ENCODE peak calls at places on chromosomes 12 and 14, in ten cellular contexts. H, X, T, Q, P, I, E, F, U and B are unnamed samples.

GRCh38 chr12:108693186-108693585 is 38.1 kb downstream of the CORO1C start:
- DNase-seq in H (no peak), X (no peak), T (no peak), Q (no peak), P (no peak), I (no peak), E (no peak), F (no peak), U (no peak), B (no peak)

GRCh38 chr14:98186140-98186539 is 1085.9 kb downstream of the BCL11B start:
- DNase-seq in H (no peak), X (no peak), T (no peak), Q (no peak), P (no peak), I (no peak), E (no peak), F (no peak), U (no peak), B (no peak)

GRCh38 chr12:112599871-112600270 is 181.1 kb downstream of the PTPN11 start:
- DNase-seq in H (no peak), X (peak), T (no peak), Q (no peak), P (no peak), I (no peak), E (no peak), F (no peak), U (no peak), B (no peak)

GRCh38 chr12:55934773-55935172 is 3.8 kb downstream of the DGKA start:
- DNase-seq in H (no peak), X (no peak), T (no peak), Q (no peak), P (no peak), I (no peak), E (no peak), F (no peak), U (no peak), B (no peak)

GRCh38 chr12:25347716-25348261 is 97.1 kb upstream of the KRAS start:
- DNase-seq in H (no peak), X (peak), T (no peak), Q (no peak), P (no peak), I (no peak), E (no peak), F (no peak), U (no peak), B (no peak)

GRCh38 chr14:66045572-66046021 is 440.6 kb upstream of the CCDC196 start:
- DNase-seq in H (no peak), X (peak), T (no peak), Q (no peak), P (no peak), I (no peak), E (no peak), F (no peak), U (no peak), B (no peak)

GRCh38 chr14:100330396-100330931 is 7.3 kb downstream of the SLC25A47 start:
- DNase-seq in H (no peak), X (no peak), T (no peak), Q (no peak), P (no peak), I (no peak), E (no peak), F (no peak), U (no peak), B (no peak)

GRCh38 chr12:129257526-129257925 is 404.2 kb downstream of the GLT1D1 start:
- DNase-seq in H (no peak), X (no peak), T (no peak), Q (no peak), P (no peak), I (no peak), E (no peak), F (no peak), U (no peak), B (no peak)

GRCh38 chr12:67991158-67991557 is 1.9 kb downstream of the IFNG-AS1 start:
- DNase-seq in H (peak), X (no peak), T (no peak), Q (no peak), P (no peak), I (no peak), E (peak), F (peak), U (no peak), B (no peak)

GRCh38 chr12:113880337-113880736 is 85.8 kb downstream of the RBM19 start:
- DNase-seq in H (no peak), X (no peak), T (no peak), Q (no peak), P (no peak), I (no peak), E (no peak), F (no peak), U (no peak), B (no peak)

GRCh38 chr12:127374447-127374846 is 892.5 kb upstream of the TMEM132C start:
- DNase-seq in H (no peak), X (no peak), T (no peak), Q (no peak), P (no peak), I (no peak), E (no peak), F (no peak), U (no peak), B (no peak)

GRCh38 chr12:52372216-52373154 is 5.2 kb upstream of the KRT85 start:
- DNase-seq in H (peak), X (peak), T (peak), Q (peak), P (peak), I (peak), E (peak), F (peak), U (peak), B (peak)

GRCh38 chr12:116426391-116427136 is 132.6 kb upstream of the MAP1LC3B2 start:
- DNase-seq in H (peak), X (peak), T (no peak), Q (no peak), P (no peak), I (no peak), E (no peak), F (no peak), U (peak), B (peak)

GRCh38 chr12:57089259-57090245 is 638 bp downstream of the NAB2 start:
- DNase-seq in H (peak), X (peak), T (peak), Q (peak), P (peak), I (no peak), E (peak), F (peak), U (no peak), B (peak)

GRCh38 chr14:104688755-104689619 is at the start of gene INF2:
- DNase-seq in H (peak), X (peak), T (peak), Q (peak), P (peak), I (no peak), E (peak), F (peak), U (no peak), B (no peak)

GRCh38 chr14:71354142-71354541 is 446.9 kb downstream of the PCNX1 start:
- DNase-seq in H (no peak), X (no peak), T (no peak), Q (no peak), P (no peak), I (no peak), E (no peak), F (no peak), U (no peak), B (no peak)

GRCh38 chr12:6607751-6608591 is 792 bp upstream of the CHD4 start:
- DNase-seq in H (peak), X (peak), T (peak), Q (peak), P (peak), I (no peak), E (peak), F (peak), U (no peak), B (peak)

GRCh38 chr12:67193705-67194104 is 75.5 kb upstream of the CAND1 start:
- DNase-seq in H (no peak), X (peak), T (peak), Q (peak), P (no peak), I (peak), E (peak), F (no peak), U (no peak), B (no peak)

GRCh38 chr12:100827901-100828520 is 33.4 kb downstream of the ANO4 start:
- DNase-seq in H (no peak), X (peak), T (no peak), Q (no peak), P (no peak), I (peak), E (no peak), F (no peak), U (no peak), B (peak)

GRCh38 chr14:77026166-77026929 is 2.2 kb downstream of the IRF2BPL start:
- DNase-seq in H (no peak), X (peak), T (no peak), Q (peak), P (peak), I (no peak), E (peak), F (no peak), U (no peak), B (peak)

GRCh38 chr14:68510201-68510600 is 282.7 kb downstream of the ZFP36L1 start:
- DNase-seq in H (no peak), X (peak), T (no peak), Q (no peak), P (no peak), I (no peak), E (no peak), F (no peak), U (no peak), B (no peak)

GRCh38 chr14:54329082-54329695 is 67.6 kb upstream of the CDKN3 start:
- DNase-seq in H (peak), X (peak), T (no peak), Q (peak), P (peak), I (no peak), E (no peak), F (no peak), U (no peak), B (no peak)

GRCh38 chr12:106136263-106136662 is 2.5 kb downstream of the NUAK1 start:
- DNase-seq in H (peak), X (peak), T (peak), Q (peak), P (peak), I (no peak), E (peak), F (peak), U (peak), B (peak)

GRCh38 chr14:93044601-93045000 is 71.1 kb downstream of the ITPK1 start:
- DNase-seq in H (no peak), X (no peak), T (no peak), Q (no peak), P (no peak), I (no peak), E (no peak), F (peak), U (no peak), B (no peak)

GRCh38 chr14:48035836-48036235 is 360.4 kb upstream of the MDGA2 start:
- DNase-seq in H (no peak), X (no peak), T (no peak), Q (no peak), P (no peak), I (no peak), E (no peak), F (no peak), U (no peak), B (no peak)

GRCh38 chr12:107356266-107356936 is 263.1 kb upstream of the CRY1 start:
- DNase-seq in H (no peak), X (peak), T (no peak), Q (no peak), P (no peak), I (no peak), E (no peak), F (no peak), U (peak), B (no peak)

GRCh38 chr14:96092936-96093335 is 53.8 kb downstream of the C14orf132 start:
- DNase-seq in H (no peak), X (no peak), T (no peak), Q (no peak), P (no peak), I (no peak), E (no peak), F (no peak), U (no peak), B (no peak)

GRCh38 chr12:68094195-68094594 is 65.3 kb downstream of the IFNG start:
- DNase-seq in H (no peak), X (no peak), T (no peak), Q (no peak), P (no peak), I (no peak), E (no peak), F (no peak), U (no peak), B (no peak)

GRCh38 chr14:21231020-21231652 is 38.1 kb downstream of the HNRNPC start:
- DNase-seq in H (no peak), X (no peak), T (peak), Q (no peak), P (no peak), I (no peak), E (no peak), F (no peak), U (no peak), B (no peak)

GRCh38 chr12:101670007-101670671 is 27.3 kb upstream of the CHPT1 start:
- DNase-seq in H (peak), X (peak), T (peak), Q (peak), P (no peak), I (no peak), E (peak), F (peak), U (peak), B (no peak)

GRCh38 chr12:53695148-53696138 is 19.6 kb upstream of the ATP5MC2 start:
- DNase-seq in H (peak), X (peak), T (no peak), Q (no peak), P (peak), I (no peak), E (peak), F (no peak), U (no peak), B (no peak)

GRCh38 chr12:93571360-93571853 is 1.1 kb upstream of the SOCS2 start:
- DNase-seq in H (peak), X (peak), T (peak), Q (peak), P (peak), I (no peak), E (peak), F (peak), U (no peak), B (peak)

GRCh38 chr12:46368138-46368537 is 4.4 kb downstream of the SLC38A2 start:
- DNase-seq in H (no peak), X (peak), T (no peak), Q (no peak), P (no peak), I (no peak), E (no peak), F (no peak), U (no peak), B (no peak)

GRCh38 chr14:83184531-83184930 is 1650.9 kb upstream of the SEL1L start:
- DNase-seq in H (no peak), X (no peak), T (no peak), Q (no peak), P (no peak), I (no peak), E (no peak), F (no peak), U (no peak), B (no peak)

GRCh38 chr12:67773896-67774295 is 125.4 kb downstream of the DYRK2 start:
- DNase-seq in H (no peak), X (no peak), T (no peak), Q (no peak), P (no peak), I (no peak), E (no peak), F (no peak), U (peak), B (no peak)

GRCh38 chr12:124695861-124696260 is 128.4 kb upstream of the NCOR2 start:
- DNase-seq in H (no peak), X (no peak), T (no peak), Q (no peak), P (no peak), I (no peak), E (no peak), F (no peak), U (no peak), B (peak)

GRCh38 chr12:125166046-125166445 is 100.8 kb downstream of the AACS start:
- DNase-seq in H (no peak), X (no peak), T (no peak), Q (no peak), P (no peak), I (no peak), E (no peak), F (no peak), U (no peak), B (no peak)

GRCh38 chr12:6592087-6592486 is 15.1 kb downstream of the CHD4 start:
- DNase-seq in H (no peak), X (no peak), T (no peak), Q (no peak), P (no peak), I (no peak), E (no peak), F (no peak), U (no peak), B (no peak)

GRCh38 chr12:52074006-52074405 is 4.2 kb downstream of the ATG101 start:
- DNase-seq in H (no peak), X (peak), T (no peak), Q (peak), P (peak), I (no peak), E (no peak), F (no peak), U (no peak), B (peak)

DNA sequence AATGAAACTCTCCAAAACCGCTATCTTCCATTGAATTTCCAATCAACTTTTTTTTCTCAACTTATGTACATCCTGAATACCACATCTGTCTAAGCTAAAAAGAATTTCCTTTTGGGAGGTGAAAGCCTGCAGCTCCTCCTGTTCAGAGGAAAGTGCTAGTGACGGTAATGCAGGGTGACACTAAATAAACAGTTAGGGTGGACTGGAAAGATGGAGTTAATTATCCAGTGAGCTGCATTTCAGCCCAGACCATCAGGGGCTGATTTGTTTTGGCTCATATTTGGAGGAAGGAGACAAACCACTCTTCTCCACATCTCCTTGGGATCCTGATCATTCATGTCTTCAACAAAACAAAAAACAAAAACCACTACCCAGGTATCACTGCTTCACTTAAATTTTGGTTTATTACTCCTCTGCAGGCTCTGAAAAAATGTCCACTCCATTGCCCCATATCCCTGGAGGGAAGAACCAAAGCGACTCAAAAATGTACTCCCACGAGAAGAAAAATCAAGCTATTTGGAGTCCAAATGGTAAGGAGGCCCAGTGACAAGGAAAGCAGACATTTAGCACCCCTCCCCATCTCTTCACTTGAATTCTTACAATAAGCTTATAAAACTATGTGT is 5.1 kb upstream of the SIX1 start:
- DNase-seq in H (no peak), X (no peak), T (no peak), Q (no peak), P (no peak), I (no peak), E (no peak), F (no peak), U (no peak), B (no peak)
- H3K4me3 ChIP-seq in H (no peak), X (no peak), T (no peak), Q (no peak), P (no peak), I (no peak), E (no peak), F (no peak), U (no peak), B (no peak)

DNA sequence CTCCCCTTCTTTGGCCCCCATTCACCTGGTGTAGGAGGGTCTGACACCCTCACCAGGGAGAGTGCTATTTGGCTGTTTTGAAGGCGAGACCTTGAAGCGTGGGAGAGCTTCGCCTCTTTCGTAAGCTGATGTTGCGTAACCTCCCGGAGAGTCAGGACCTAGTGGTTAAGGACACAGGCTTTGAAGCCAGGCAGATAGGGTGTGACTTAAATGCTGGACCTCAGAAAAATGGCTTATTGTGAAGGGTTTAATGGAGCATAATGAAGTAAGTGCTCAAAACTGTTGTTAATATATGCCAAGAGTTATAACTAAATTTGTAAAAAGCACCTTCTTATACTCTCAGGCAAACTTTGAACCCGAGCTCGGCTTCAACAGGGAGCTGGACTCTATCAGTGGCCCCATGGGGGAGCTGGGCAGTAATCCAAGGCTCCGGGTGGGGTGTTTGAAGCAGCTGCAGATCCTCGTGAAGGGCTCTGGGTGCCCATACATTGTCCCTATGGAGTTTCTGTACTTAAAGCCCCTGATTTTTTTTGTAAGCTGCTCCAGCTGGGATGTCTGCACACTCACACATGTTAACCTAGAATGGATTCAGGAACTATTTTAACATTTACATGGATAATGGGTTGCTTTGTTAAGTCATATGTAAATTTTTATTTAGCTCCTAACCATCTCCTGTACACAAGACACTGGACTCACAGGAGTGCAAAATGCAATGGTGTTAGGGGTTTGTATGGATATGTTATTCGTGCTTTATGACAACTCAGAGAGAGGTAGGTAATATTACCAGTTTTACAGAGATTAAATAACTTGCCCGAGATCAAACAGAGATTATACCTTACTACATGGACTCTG is 26.0 kb downstream of the PPFIBP1 start:
- DNase-seq in H (peak), X (peak), T (no peak), Q (peak), P (peak), I (peak), E (no peak), F (peak), U (peak), B (peak)
- H3K4me3 ChIP-seq in H (no peak), X (no peak), T (no peak), Q (peak), P (peak), I (peak), E (no peak), F (no peak), U (peak), B (peak)

DNA sequence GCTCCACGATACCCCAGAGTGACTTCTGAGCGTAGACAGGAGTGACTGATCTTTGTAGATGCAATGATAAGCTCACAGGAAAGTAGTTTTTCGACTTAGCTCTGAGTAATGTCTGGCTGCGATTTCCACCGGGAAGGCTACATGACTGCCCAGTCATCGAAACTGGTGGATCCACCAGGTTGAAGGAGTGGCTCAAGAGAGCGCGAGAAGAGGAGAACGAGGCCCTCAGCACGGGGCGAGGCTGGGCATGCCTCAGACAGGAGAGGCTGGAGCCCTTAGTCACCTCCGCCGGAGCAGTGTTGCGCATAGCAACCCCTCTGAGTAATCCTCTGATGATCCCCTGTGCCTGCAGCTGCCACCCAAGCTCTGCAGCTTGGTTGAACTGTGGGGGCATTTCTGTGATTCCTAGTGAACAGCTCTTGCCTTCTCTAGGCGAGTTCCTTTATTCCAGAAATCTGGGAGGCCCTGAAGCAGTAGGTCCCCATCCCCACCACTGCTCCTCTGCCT is 25.6 kb downstream of the ELK3 start:
- DNase-seq in H (no peak), X (peak), T (no peak), Q (no peak), P (no peak), I (peak), E (no peak), F (no peak), U (peak), B (peak)
- H3K4me3 ChIP-seq in H (no peak), X (no peak), T (no peak), Q (no peak), P (no peak), I (peak), E (no peak), F (no peak), U (peak), B (peak)

DNA sequence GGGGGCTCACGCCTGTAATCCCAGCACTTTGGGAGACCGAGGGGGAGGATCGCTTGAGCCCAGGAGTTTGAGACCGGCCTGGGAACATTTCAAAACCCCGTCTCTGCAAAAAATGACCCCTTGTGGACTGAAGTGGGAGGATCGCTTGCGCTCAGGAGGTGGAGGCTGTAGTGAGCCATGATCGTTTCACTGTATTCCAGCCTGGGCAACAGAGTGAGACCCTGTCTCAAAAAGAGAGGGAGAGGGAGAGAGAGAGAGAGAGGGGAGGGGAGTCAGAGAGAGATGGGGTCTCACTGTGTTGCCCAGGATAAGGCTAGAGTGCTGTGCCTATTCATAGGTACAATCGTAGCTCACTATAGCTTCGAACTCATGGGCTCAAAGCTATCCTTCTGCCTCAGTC is 2.8 kb downstream of the FGD4 start:
- DNase-seq in H (no peak), X (no peak), T (no peak), Q (no peak), P (no peak), I (no peak), E (no peak), F (no peak), U (no peak), B (no peak)
- H3K4me3 ChIP-seq in H (no peak), X (no peak), T (no peak), Q (no peak), P (peak), I (no peak), E (no peak), F (peak), U (no peak), B (no peak)